ENCODE peak calls at places on chromosomes 12 and 14, in seven cellular contexts. J is Panc1, W is foreskin fibroblast, M is LNCaP clone FGC, D is H4, O is NCI-H1092 treated with DMSO at 0.1 percent for 48 hours, B is mesenteric fat pad. N is an unnamed sample.

GRCh38 chr14:95361373-95362179 is 41.9 kb upstream of the CLMN start:
- DNase-seq in M (peak; percentile 21), O (peak; percentile 13), B (no peak), D (peak; percentile 22), W (no peak), J (no peak), N (no peak)

GRCh38 chr14:75184447-75184846 is 8.0 kb upstream of the TMED10 start:
- DNase-seq in O (no peak), J (no peak), W (peak; percentile 62), D (no peak), M (no peak), B (no peak), N (no peak)

GRCh38 chr12:75634244-75635222 is 123.1 kb upstream of the KRR1 start:
- DNase-seq in B (no peak), D (no peak), W (no peak), O (no peak), J (no peak), M (no peak), N (no peak)

GRCh38 chr14:28596336-28596735 is 170.3 kb upstream of the FOXG1 start:
- DNase-seq in M (no peak), D (no peak), B (no peak), W (peak; percentile 14), O (no peak), J (no peak), N (no peak)

GRCh38 chr12:79978692-79979091 is 43.8 kb upstream of the PPP1R12A start:
- DNase-seq in M (no peak), J (no peak), B (no peak), W (no peak), D (no peak), O (no peak), N (no peak)

GRCh38 chr12:85996280-85996679 is 122.2 kb downstream of the NTS start:
- DNase-seq in B (no peak), W (no peak), M (no peak), D (no peak), O (no peak), J (no peak), N (no peak)

GRCh38 chr12:79373896-79374499 is 316.8 kb downstream of the PAWR start:
- DNase-seq in W (peak; percentile 52), B (no peak), O (no peak), D (peak; percentile 11), M (no peak), J (no peak), N (no peak)

GRCh38 chr12:88251798-88252197 is 109.7 kb downstream of the TMTC3 start:
- DNase-seq in J (no peak), M (no peak), O (no peak), D (no peak), B (no peak), W (peak; percentile 24), N (no peak)

GRCh38 chr14:100610511-100611217 is 23.4 kb upstream of the BEGAIN start:
- DNase-seq in O (no peak), B (peak; percentile 87), D (peak; percentile 51), J (peak; percentile 10), M (no peak), W (peak; percentile 54), N (no peak)

GRCh38 chr12:6141048-6141447 is 16.6 kb upstream of the VWF start:
- DNase-seq in M (no peak), D (no peak), W (peak; percentile 23), B (no peak), J (no peak), O (no peak), N (no peak)

GRCh38 chr12:112317481-112317880 is 64.8 kb downstream of the HECTD4 start:
- DNase-seq in W (no peak), J (no peak), O (no peak), B (no peak), M (no peak), D (no peak), N (no peak)

GRCh38 chr12:65656156-65656885 is 168.0 kb upstream of the HMGA2 start:
- DNase-seq in O (no peak), W (peak; percentile 54), D (no peak), B (no peak), M (no peak), J (no peak), N (no peak)

GRCh38 chr14:92039073-92039719 is 663 bp downstream of the TRIP11 start:
- DNase-seq in M (peak; percentile 13), D (peak; percentile 67), O (peak; percentile 60), B (no peak), J (no peak), W (peak; percentile 59), N (no peak)

GRCh38 chr12:10968765-10969456 is 17.8 kb downstream of the TAS2R50 start:
- DNase-seq in M (peak; percentile 45), B (no peak), O (no peak), W (peak; percentile 82), J (no peak), D (peak; percentile 78), N (peak; percentile 18)

GRCh38 chr12:117507547-117507946 is 146.1 kb upstream of the NOS1 start:
- DNase-seq in M (peak; percentile 94), W (no peak), J (no peak), D (no peak), B (no peak), O (peak; percentile 68), N (no peak)

GRCh38 chr12:50053583-50053982 is 3.8 kb upstream of the ASIC1 start:
- DNase-seq in M (no peak), D (no peak), J (no peak), W (no peak), O (no peak), B (no peak), N (no peak)

GRCh38 chr12:131098178-131098981 is 144.7 kb downstream of the ADGRD1 start:
- DNase-seq in M (no peak), W (no peak), D (no peak), O (no peak), B (peak; percentile 68), J (no peak), N (no peak)

GRCh38 chr12:46492471-46493351 is 120.1 kb upstream of the SLC38A2 start:
- DNase-seq in D (peak; percentile 89), O (no peak), M (peak; percentile 81), B (no peak), W (peak; percentile 95), J (peak; percentile 89), N (no peak)

GRCh38 chr14:96737869-96738268 is 59.3 kb upstream of the VRK1 start:
- DNase-seq in M (no peak), O (no peak), W (no peak), D (no peak), B (no peak), J (no peak), N (no peak)

GRCh38 chr14:68248481-68249255 is 429.1 kb downstream of the RAD51B start:
- DNase-seq in D (peak; percentile 81), J (no peak), W (peak; percentile 78), B (no peak), O (peak; percentile 86), M (peak; percentile 31), N (no peak)

GRCh38 chr12:110688446-110689001 is 391 bp downstream of the HVCN1 start:
- DNase-seq in O (no peak), B (no peak), J (no peak), D (no peak), W (no peak), M (no peak), N (no peak)

GRCh38 chr12:76176935-76177334 is 92.5 kb upstream of the NAP1L1 start:
- DNase-seq in O (no peak), M (no peak), D (no peak), W (peak; percentile 54), J (no peak), B (no peak), N (no peak)

GRCh38 chr12:58640314-58640713 is 280.0 kb downstream of the LRIG3 start:
- DNase-seq in M (no peak), O (no peak), B (no peak), D (no peak), W (no peak), J (no peak), N (no peak)

GRCh38 chr14:49953196-49953595 is 60.3 kb downstream of the ARF6 start:
- DNase-seq in D (no peak), M (no peak), O (no peak), W (no peak), J (no peak), B (no peak), N (no peak)

GRCh38 chr12:75705749-75706719 is 194.6 kb upstream of the KRR1 start:
- DNase-seq in W (peak; percentile 98), J (no peak), O (no peak), D (peak; percentile 81), B (no peak), M (no peak), N (peak; percentile 48)

N was measured in left ventricle myocardium inferior.